ENCODE peak calls at places on chromosomes 16 and 17, in ten cellular contexts. One of them, this sample, is unnamed.
A peak's percentile ranks its signal among the peaks of the same experiment; 100 is the strongest.

GRCh38 chr16:53433509-53433908 is 762 bp upstream of the RBL2 start:
- DNase-seq in sigmoid colon: no peak
- DNase-seq in body of pancreas: no peak
- DNase-seq in endothelial cell of umbilical vein: no peak
- DNase-seq in esophagus muscularis mucosa: no peak
- DNase-seq in uterus: no peak
- DNase-seq in ovary: no peak
- DNase-seq in adrenal gland: no peak
- DNase-seq in heart left ventricle: no peak
- DNase-seq in stomach: no peak
- DNase-seq in this sample: no peak

GRCh38 chr16:85080923-85081498 is 31.3 kb downstream of the CIBAR2 start:
- DNase-seq in uterus: no peak
- DNase-seq in adrenal gland: no peak
- DNase-seq in stomach: no peak
- DNase-seq in esophagus muscularis mucosa: no peak
- DNase-seq in ovary: no peak
- DNase-seq in body of pancreas: no peak
- DNase-seq in heart left ventricle: peak; percentile 12
- DNase-seq in endothelial cell of umbilical vein: no peak
- DNase-seq in sigmoid colon: no peak
- DNase-seq in this sample: no peak

GRCh38 chr17:52546493-52546892 is 388.0 kb upstream of the CA10 start:
- DNase-seq in stomach: no peak
- DNase-seq in endothelial cell of umbilical vein: no peak
- DNase-seq in uterus: no peak
- DNase-seq in esophagus muscularis mucosa: no peak
- DNase-seq in adrenal gland: no peak
- DNase-seq in body of pancreas: no peak
- DNase-seq in sigmoid colon: no peak
- DNase-seq in ovary: no peak
- DNase-seq in heart left ventricle: no peak
- DNase-seq in this sample: no peak

GRCh38 chr16:85916141-85916890 is 17.4 kb downstream of the IRF8 start:
- DNase-seq in body of pancreas: peak; percentile 92
- DNase-seq in esophagus muscularis mucosa: no peak
- DNase-seq in sigmoid colon: no peak
- DNase-seq in endothelial cell of umbilical vein: no peak
- DNase-seq in ovary: no peak
- DNase-seq in heart left ventricle: peak; percentile 69
- DNase-seq in adrenal gland: peak; percentile 65
- DNase-seq in uterus: no peak
- DNase-seq in stomach: peak; percentile 92
- DNase-seq in this sample: no peak

GRCh38 chr17:16988749-16989229 is 16.9 kb upstream of the TNFRSF13B start:
- DNase-seq in ovary: no peak
- DNase-seq in sigmoid colon: peak; percentile 60
- DNase-seq in heart left ventricle: no peak
- DNase-seq in endothelial cell of umbilical vein: no peak
- DNase-seq in adrenal gland: no peak
- DNase-seq in esophagus muscularis mucosa: no peak
- DNase-seq in uterus: no peak
- DNase-seq in body of pancreas: no peak
- DNase-seq in stomach: no peak
- DNase-seq in this sample: no peak

GRCh38 chr17:19470529-19471261 is 59.7 kb downstream of the RNF112 start:
- DNase-seq in adrenal gland: peak; percentile 30
- DNase-seq in ovary: peak; percentile 69
- DNase-seq in body of pancreas: peak; percentile 23
- DNase-seq in uterus: peak; percentile 85
- DNase-seq in heart left ventricle: peak; percentile 77
- DNase-seq in endothelial cell of umbilical vein: no peak
- DNase-seq in esophagus muscularis mucosa: peak; percentile 95
- DNase-seq in sigmoid colon: peak; percentile 96
- DNase-seq in stomach: peak; percentile 35
- DNase-seq in this sample: peak; percentile 65

GRCh38 chr16:24936151-24936550 is 79.0 kb downstream of the ARHGAP17 start:
- DNase-seq in endothelial cell of umbilical vein: peak; percentile 74
- DNase-seq in ovary: no peak
- DNase-seq in body of pancreas: no peak
- DNase-seq in uterus: no peak
- DNase-seq in esophagus muscularis mucosa: no peak
- DNase-seq in stomach: no peak
- DNase-seq in heart left ventricle: no peak
- DNase-seq in sigmoid colon: no peak
- DNase-seq in adrenal gland: no peak
- DNase-seq in this sample: no peak

GRCh38 chr16:71767060-71767900 is 41.4 kb downstream of the AP1G1 start:
- DNase-seq in heart left ventricle: no peak
- DNase-seq in adrenal gland: no peak
- DNase-seq in ovary: no peak
- DNase-seq in esophagus muscularis mucosa: no peak
- DNase-seq in uterus: no peak
- DNase-seq in stomach: no peak
- DNase-seq in sigmoid colon: no peak
- DNase-seq in endothelial cell of umbilical vein: peak; percentile 14
- DNase-seq in body of pancreas: no peak
- DNase-seq in this sample: no peak

GRCh38 chr17:36939059-36939943 is 2.0 kb downstream of the LHX1 start:
- DNase-seq in ovary: no peak
- DNase-seq in stomach: no peak
- DNase-seq in adrenal gland: no peak
- DNase-seq in esophagus muscularis mucosa: no peak
- DNase-seq in uterus: no peak
- DNase-seq in heart left ventricle: no peak
- DNase-seq in body of pancreas: no peak
- DNase-seq in endothelial cell of umbilical vein: no peak
- DNase-seq in sigmoid colon: no peak
- DNase-seq in this sample: peak; percentile 77

DNA sequence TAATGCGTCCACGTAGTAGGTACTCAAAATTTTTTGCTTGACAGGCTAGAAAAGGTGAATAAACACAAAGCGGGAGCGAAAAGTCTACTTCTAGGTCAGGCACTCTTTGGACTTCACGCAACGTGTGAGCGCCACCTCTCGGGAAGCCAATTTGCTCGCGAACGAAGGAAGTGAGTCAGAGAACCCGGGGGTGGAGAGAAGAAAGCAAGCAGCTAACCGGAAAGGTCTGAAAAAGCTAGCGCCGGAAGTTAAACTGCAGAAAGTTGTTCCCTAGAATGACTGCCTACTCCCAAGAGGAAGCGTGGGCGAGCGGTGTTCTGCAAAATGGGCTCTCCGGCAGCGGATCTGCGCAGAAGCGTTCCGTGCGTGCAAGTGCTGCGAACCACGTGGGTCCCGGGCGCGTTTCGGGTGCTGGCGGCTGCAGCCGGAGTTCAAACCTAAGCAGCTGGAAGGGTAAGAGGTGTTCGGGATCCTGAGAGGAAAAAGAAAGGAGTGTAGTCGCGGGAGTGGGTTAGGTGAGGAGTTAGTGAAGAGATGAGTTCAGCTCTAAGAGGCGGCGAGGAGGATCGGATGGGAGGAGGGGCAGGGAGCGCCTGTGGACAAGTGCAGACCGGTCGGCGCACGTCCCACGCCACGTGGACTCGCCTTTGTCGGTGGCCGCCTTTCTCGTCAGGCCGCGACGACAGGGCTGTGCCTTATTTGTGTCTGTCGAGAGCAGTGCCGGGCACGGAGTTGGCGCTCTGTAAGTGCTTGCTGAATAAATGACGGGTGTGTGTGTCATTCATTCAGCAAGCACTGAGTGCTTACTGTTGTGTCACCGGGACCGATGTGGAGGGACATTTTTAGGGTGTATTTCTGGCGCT is at the start of gene NME1:
- DNase-seq in adrenal gland: peak; percentile 98
- DNase-seq in sigmoid colon: peak; percentile 98
- DNase-seq in ovary: peak; percentile 92
- DNase-seq in stomach: peak; percentile 97
- DNase-seq in esophagus muscularis mucosa: peak; percentile 99
- DNase-seq in endothelial cell of umbilical vein: peak; percentile 99
- DNase-seq in heart left ventricle: peak; percentile 96
- DNase-seq in uterus: peak; percentile 96
- DNase-seq in body of pancreas: peak; percentile 98
- DNase-seq in this sample: peak; percentile 99
- TF ChIP-seq POLR2A in adrenal gland: no peak
- TF ChIP-seq POLR2A in sigmoid colon: no peak
- TF ChIP-seq POLR2A in ovary: peak; percentile 39
- TF ChIP-seq POLR2A in stomach: no peak
- TF ChIP-seq POLR2A in esophagus muscularis mucosa: no peak
- TF ChIP-seq POLR2A in endothelial cell of umbilical vein: peak; percentile 74
- TF ChIP-seq POLR2A in heart left ventricle: no peak
- TF ChIP-seq POLR2A in uterus: peak; percentile 66
- TF ChIP-seq POLR2A in body of pancreas: peak; percentile 83
- TF ChIP-seq POLR2A in this sample: no peak

GRCh38 chr16:89307421-89307805 is 89.9 kb downstream of the ZNF778 start:
- DNase-seq in sigmoid colon: no peak
- DNase-seq in heart left ventricle: peak; percentile 43
- DNase-seq in endothelial cell of umbilical vein: no peak
- DNase-seq in body of pancreas: no peak
- DNase-seq in esophagus muscularis mucosa: no peak
- DNase-seq in stomach: no peak
- DNase-seq in uterus: no peak
- DNase-seq in adrenal gland: no peak
- DNase-seq in ovary: no peak
- DNase-seq in this sample: no peak

GRCh38 chr16:89312194-89312593 is 94.7 kb downstream of the ZNF778 start:
- DNase-seq in esophagus muscularis mucosa: no peak
- DNase-seq in stomach: no peak
- DNase-seq in endothelial cell of umbilical vein: no peak
- DNase-seq in ovary: no peak
- DNase-seq in body of pancreas: no peak
- DNase-seq in heart left ventricle: no peak
- DNase-seq in sigmoid colon: no peak
- DNase-seq in adrenal gland: no peak
- DNase-seq in uterus: no peak
- DNase-seq in this sample: no peak

GRCh38 chr16:89309438-89310122 is 92.1 kb downstream of the ZNF778 start:
- DNase-seq in heart left ventricle: no peak
- DNase-seq in adrenal gland: no peak
- DNase-seq in body of pancreas: no peak
- DNase-seq in esophagus muscularis mucosa: no peak
- DNase-seq in stomach: no peak
- DNase-seq in endothelial cell of umbilical vein: no peak
- DNase-seq in sigmoid colon: no peak
- DNase-seq in uterus: no peak
- DNase-seq in ovary: no peak
- DNase-seq in this sample: no peak

GRCh38 chr16:89304941-89305705 is 87.6 kb downstream of the ZNF778 start:
- DNase-seq in adrenal gland: no peak
- DNase-seq in heart left ventricle: peak; percentile 37
- DNase-seq in uterus: no peak
- DNase-seq in stomach: no peak
- DNase-seq in endothelial cell of umbilical vein: no peak
- DNase-seq in sigmoid colon: no peak
- DNase-seq in ovary: no peak
- DNase-seq in esophagus muscularis mucosa: no peak
- DNase-seq in body of pancreas: no peak
- DNase-seq in this sample: no peak

GRCh38 chr16:89308391-89309333 is 91.2 kb downstream of the ZNF778 start:
- DNase-seq in heart left ventricle: peak; percentile 53
- DNase-seq in uterus: no peak
- DNase-seq in adrenal gland: no peak
- DNase-seq in stomach: no peak
- DNase-seq in esophagus muscularis mucosa: no peak
- DNase-seq in endothelial cell of umbilical vein: no peak
- DNase-seq in body of pancreas: peak; percentile 31
- DNase-seq in sigmoid colon: no peak
- DNase-seq in ovary: no peak
- DNase-seq in this sample: no peak
- TF ChIP-seq CTCF in heart left ventricle: peak; percentile 39
- TF ChIP-seq CTCF in uterus: peak; percentile 19
- TF ChIP-seq CTCF in adrenal gland: no peak
- TF ChIP-seq CTCF in stomach: peak; percentile 37
- TF ChIP-seq CTCF in esophagus muscularis mucosa: peak; percentile 50
- TF ChIP-seq CTCF in endothelial cell of umbilical vein: peak; percentile 66
- TF ChIP-seq CTCF in body of pancreas: no peak
- TF ChIP-seq CTCF in sigmoid colon: no peak
- TF ChIP-seq CTCF in ovary: no peak
- TF ChIP-seq CTCF in this sample: no peak

GRCh38 chr16:14306485-14307058 is 235.5 kb downstream of the MRTFB start:
- DNase-seq in sigmoid colon: no peak
- DNase-seq in stomach: no peak
- DNase-seq in body of pancreas: peak; percentile 30
- DNase-seq in endothelial cell of umbilical vein: no peak
- DNase-seq in uterus: no peak
- DNase-seq in esophagus muscularis mucosa: no peak
- DNase-seq in adrenal gland: no peak
- DNase-seq in ovary: no peak
- DNase-seq in heart left ventricle: no peak
- DNase-seq in this sample: no peak

GRCh38 chr16:14303182-14303618 is 232.1 kb downstream of the MRTFB start:
- DNase-seq in heart left ventricle: peak; percentile 30
- DNase-seq in endothelial cell of umbilical vein: no peak
- DNase-seq in esophagus muscularis mucosa: no peak
- DNase-seq in stomach: no peak
- DNase-seq in body of pancreas: peak; percentile 38
- DNase-seq in sigmoid colon: no peak
- DNase-seq in uterus: no peak
- DNase-seq in adrenal gland: peak; percentile 51
- DNase-seq in ovary: no peak
- DNase-seq in this sample: no peak

GRCh38 chr16:14303654-14304394 is 232.7 kb downstream of the MRTFB start:
- DNase-seq in body of pancreas: peak; percentile 73
- DNase-seq in esophagus muscularis mucosa: no peak
- DNase-seq in sigmoid colon: no peak
- DNase-seq in heart left ventricle: peak; percentile 56
- DNase-seq in stomach: no peak
- DNase-seq in ovary: no peak
- DNase-seq in endothelial cell of umbilical vein: no peak
- DNase-seq in uterus: peak; percentile 62
- DNase-seq in adrenal gland: no peak
- DNase-seq in this sample: peak; percentile 89

GRCh38 chr16:14307059-14307531 is 236.0 kb downstream of the MRTFB start:
- DNase-seq in heart left ventricle: peak; percentile 28
- DNase-seq in body of pancreas: no peak
- DNase-seq in esophagus muscularis mucosa: no peak
- DNase-seq in endothelial cell of umbilical vein: no peak
- DNase-seq in adrenal gland: no peak
- DNase-seq in sigmoid colon: no peak
- DNase-seq in uterus: no peak
- DNase-seq in stomach: no peak
- DNase-seq in ovary: no peak
- DNase-seq in this sample: no peak

GRCh38 chr16:14304891-14305459 is 233.9 kb downstream of the MRTFB start:
- DNase-seq in endothelial cell of umbilical vein: no peak
- DNase-seq in esophagus muscularis mucosa: no peak
- DNase-seq in body of pancreas: peak; percentile 25
- DNase-seq in stomach: no peak
- DNase-seq in adrenal gland: no peak
- DNase-seq in ovary: no peak
- DNase-seq in sigmoid colon: no peak
- DNase-seq in heart left ventricle: peak; percentile 11
- DNase-seq in uterus: no peak
- DNase-seq in this sample: no peak
- H3K4me3 ChIP-seq in endothelial cell of umbilical vein: no peak overlapping the region
- H3K4me3 ChIP-seq in esophagus muscularis mucosa: peak overlapping the region; percentile 27
- H3K4me3 ChIP-seq in body of pancreas: no peak overlapping the region
- H3K4me3 ChIP-seq in stomach: no peak overlapping the region
- H3K4me3 ChIP-seq in adrenal gland: no peak overlapping the region
- H3K4me3 ChIP-seq in ovary: no peak overlapping the region
- H3K4me3 ChIP-seq in sigmoid colon: no peak overlapping the region
- H3K4me3 ChIP-seq in heart left ventricle: no peak overlapping the region
- H3K4me3 ChIP-seq in uterus: no peak overlapping the region
- H3K4me3 ChIP-seq in this sample: no peak overlapping the region

GRCh38 chr17:7885357-7886226 is 3.0 kb upstream of the CHD3 start:
- DNase-seq in body of pancreas: peak; percentile 59
- DNase-seq in endothelial cell of umbilical vein: peak; percentile 50
- DNase-seq in ovary: peak; percentile 76
- DNase-seq in adrenal gland: peak; percentile 52
- DNase-seq in heart left ventricle: peak; percentile 71
- DNase-seq in stomach: peak; percentile 39
- DNase-seq in uterus: peak; percentile 61
- DNase-seq in esophagus muscularis mucosa: no peak
- DNase-seq in sigmoid colon: peak; percentile 80
- DNase-seq in this sample: peak; percentile 34
- TF ChIP-seq POLR2A in body of pancreas: peak; percentile 49
- TF ChIP-seq POLR2A in endothelial cell of umbilical vein: peak; percentile 12
- TF ChIP-seq POLR2A in ovary: peak; percentile 34
- TF ChIP-seq POLR2A in adrenal gland: no peak
- TF ChIP-seq POLR2A in heart left ventricle: no peak
- TF ChIP-seq POLR2A in stomach: no peak
- TF ChIP-seq POLR2A in uterus: no peak
- TF ChIP-seq POLR2A in esophagus muscularis mucosa: no peak
- TF ChIP-seq POLR2A in sigmoid colon: no peak
- TF ChIP-seq POLR2A in this sample: no peak

This sample was measured in lower leg skin.